ENCODE peak calls at places on chromosomes 16 and 17, in five cellular contexts. One of them, this sample, is unnamed.

GRCh38 chr16:19636436-19637267 is 81.1 kb downstream of the VPS35L start:
- DNase-seq in HCT116: no peak
- DNase-seq in stimulated activated CD4-positive, alpha-beta T cell treated with anti-CD3 and anti-CD28 coated beads, Interleukin-1b, Interleukin-23, amount 100 ng/mL, for 24 hours: no peak
- DNase-seq in NCI-H1930: no peak
- DNase-seq in NCI-H226: no peak
- DNase-seq in this sample: no peak

GRCh38 chr17:60314423-60314822 is 77.5 kb downstream of the USP32 start:
- DNase-seq in HCT116: no peak
- DNase-seq in stimulated activated CD4-positive, alpha-beta T cell treated with anti-CD3 and anti-CD28 coated beads, Interleukin-1b, Interleukin-23, amount 100 ng/mL, for 24 hours: no peak
- DNase-seq in NCI-H1930: no peak
- DNase-seq in NCI-H226: no peak
- DNase-seq in this sample: no peak

GRCh38 chr16:9177861-9178260 is 86.4 kb downstream of the HAPSTR1 start:
- DNase-seq in HCT116: no peak
- DNase-seq in stimulated activated CD4-positive, alpha-beta T cell treated with anti-CD3 and anti-CD28 coated beads, Interleukin-1b, Interleukin-23, amount 100 ng/mL, for 24 hours: no peak
- DNase-seq in NCI-H1930: no peak
- DNase-seq in NCI-H226: no peak
- DNase-seq in this sample: no peak

GRCh38 chr17:82781894-82782274 is 30.0 kb downstream of the TBCD start:
- DNase-seq in HCT116: peak; percentile 36
- DNase-seq in stimulated activated CD4-positive, alpha-beta T cell treated with anti-CD3 and anti-CD28 coated beads, Interleukin-1b, Interleukin-23, amount 100 ng/mL, for 24 hours: peak; percentile 68
- DNase-seq in NCI-H1930: peak; percentile 53
- DNase-seq in NCI-H226: peak; percentile 22
- DNase-seq in this sample: peak; percentile 77

GRCh38 chr16:16021988-16022682 is 72.7 kb downstream of the ABCC1 start:
- DNase-seq in HCT116: peak; percentile 81
- DNase-seq in stimulated activated CD4-positive, alpha-beta T cell treated with anti-CD3 and anti-CD28 coated beads, Interleukin-1b, Interleukin-23, amount 100 ng/mL, for 24 hours: no peak
- DNase-seq in NCI-H1930: no peak
- DNase-seq in NCI-H226: peak; percentile 96
- DNase-seq in this sample: peak; percentile 92

GRCh38 chr17:74637912-74638311 is 14.4 kb upstream of the CD300E start:
- DNase-seq in HCT116: no peak
- DNase-seq in stimulated activated CD4-positive, alpha-beta T cell treated with anti-CD3 and anti-CD28 coated beads, Interleukin-1b, Interleukin-23, amount 100 ng/mL, for 24 hours: no peak
- DNase-seq in NCI-H1930: no peak
- DNase-seq in NCI-H226: no peak
- DNase-seq in this sample: no peak

GRCh38 chr17:77396610-77397009 is 255.8 kb downstream of the SEC14L1 start:
- DNase-seq in HCT116: no peak
- DNase-seq in stimulated activated CD4-positive, alpha-beta T cell treated with anti-CD3 and anti-CD28 coated beads, Interleukin-1b, Interleukin-23, amount 100 ng/mL, for 24 hours: no peak
- DNase-seq in NCI-H1930: no peak
- DNase-seq in NCI-H226: no peak
- DNase-seq in this sample: no peak

GRCh38 chr16:10509534-10510025 is 70.8 kb downstream of the EMP2 start:
- DNase-seq in HCT116: peak; percentile 71
- DNase-seq in stimulated activated CD4-positive, alpha-beta T cell treated with anti-CD3 and anti-CD28 coated beads, Interleukin-1b, Interleukin-23, amount 100 ng/mL, for 24 hours: peak; percentile 32
- DNase-seq in NCI-H1930: peak; percentile 65
- DNase-seq in NCI-H226: peak; percentile 54
- DNase-seq in this sample: no peak

GRCh38 chr17:80704381-80704819 is 159.8 kb downstream of the RPTOR start:
- DNase-seq in HCT116: no peak
- DNase-seq in stimulated activated CD4-positive, alpha-beta T cell treated with anti-CD3 and anti-CD28 coated beads, Interleukin-1b, Interleukin-23, amount 100 ng/mL, for 24 hours: no peak
- DNase-seq in NCI-H1930: no peak
- DNase-seq in NCI-H226: peak; percentile 11
- DNase-seq in this sample: no peak

GRCh38 chr17:32956240-32956970 is 28.5 kb downstream of the TMEM98 start:
- DNase-seq in HCT116: no peak
- DNase-seq in stimulated activated CD4-positive, alpha-beta T cell treated with anti-CD3 and anti-CD28 coated beads, Interleukin-1b, Interleukin-23, amount 100 ng/mL, for 24 hours: no peak
- DNase-seq in NCI-H1930: no peak
- DNase-seq in NCI-H226: no peak
- DNase-seq in this sample: no peak

GRCh38 chr17:72390675-72391501 is 270.1 kb downstream of the SOX9 start:
- DNase-seq in HCT116: no peak
- DNase-seq in stimulated activated CD4-positive, alpha-beta T cell treated with anti-CD3 and anti-CD28 coated beads, Interleukin-1b, Interleukin-23, amount 100 ng/mL, for 24 hours: no peak
- DNase-seq in NCI-H1930: no peak
- DNase-seq in NCI-H226: peak; percentile 91
- DNase-seq in this sample: no peak

GRCh38 chr17:65292430-65292829 is 155.3 kb downstream of the RGS9 start:
- DNase-seq in HCT116: no peak
- DNase-seq in stimulated activated CD4-positive, alpha-beta T cell treated with anti-CD3 and anti-CD28 coated beads, Interleukin-1b, Interleukin-23, amount 100 ng/mL, for 24 hours: no peak
- DNase-seq in NCI-H1930: no peak
- DNase-seq in NCI-H226: no peak
- DNase-seq in this sample: no peak

GRCh38 chr16:73064227-73064995 is 16.5 kb upstream of the ZFHX3 start:
- DNase-seq in HCT116: no peak
- DNase-seq in stimulated activated CD4-positive, alpha-beta T cell treated with anti-CD3 and anti-CD28 coated beads, Interleukin-1b, Interleukin-23, amount 100 ng/mL, for 24 hours: no peak
- DNase-seq in NCI-H1930: no peak
- DNase-seq in NCI-H226: peak; percentile 80
- DNase-seq in this sample: no peak

GRCh38 chr16:64137976-64138375 is 983.9 kb downstream of the CDH11 start:
- DNase-seq in HCT116: no peak
- DNase-seq in stimulated activated CD4-positive, alpha-beta T cell treated with anti-CD3 and anti-CD28 coated beads, Interleukin-1b, Interleukin-23, amount 100 ng/mL, for 24 hours: no peak
- DNase-seq in NCI-H1930: no peak
- DNase-seq in NCI-H226: no peak
- DNase-seq in this sample: no peak

GRCh38 chr17:77281024-77281903 is 140.5 kb downstream of the SEC14L1 start:
- DNase-seq in HCT116: no peak
- DNase-seq in stimulated activated CD4-positive, alpha-beta T cell treated with anti-CD3 and anti-CD28 coated beads, Interleukin-1b, Interleukin-23, amount 100 ng/mL, for 24 hours: peak; percentile 47
- DNase-seq in NCI-H1930: peak; percentile 76
- DNase-seq in NCI-H226: peak; percentile 68
- DNase-seq in this sample: peak; percentile 18

GRCh38 chr17:15885770-15886169 is 59.2 kb upstream of the ADORA2B start:
- DNase-seq in HCT116: no peak
- DNase-seq in stimulated activated CD4-positive, alpha-beta T cell treated with anti-CD3 and anti-CD28 coated beads, Interleukin-1b, Interleukin-23, amount 100 ng/mL, for 24 hours: no peak
- DNase-seq in NCI-H1930: no peak
- DNase-seq in NCI-H226: no peak
- DNase-seq in this sample: no peak

GRCh38 chr17:43829738-43830137 is 3.2 kb downstream of the MPP3 start:
- DNase-seq in HCT116: no peak
- DNase-seq in stimulated activated CD4-positive, alpha-beta T cell treated with anti-CD3 and anti-CD28 coated beads, Interleukin-1b, Interleukin-23, amount 100 ng/mL, for 24 hours: no peak
- DNase-seq in NCI-H1930: no peak
- DNase-seq in NCI-H226: no peak
- DNase-seq in this sample: no peak

This sample was measured in lower leg skin.